ENCODE peak calls at places on chromosomes 11 and 22, in eight cellular contexts. G, W, N, H, X, I, K and R are unnamed samples.

GRCh38 chr11:90332415-90332814 is 109.6 kb upstream of the CHORDC1 start:
- DNase-seq in X (peak; percentile 50), W (no peak), N (no peak), G (no peak), I (no peak), H (no peak), K (no peak), R (no peak)

GRCh38 chr22:44622147-44622427 is 79.9 kb upstream of the PRR5 start:
- DNase-seq in X (no peak), G (peak; percentile 45), N (no peak), H (peak; percentile 66), W (no peak), K (no peak), I (no peak), R (no peak)

GRCh38 chr22:20499769-20500168 is 4.2 kb upstream of the KLHL22 start:
- DNase-seq in K (no peak), W (no peak), I (no peak), N (no peak), H (no peak), X (no peak), G (no peak), R (no peak)

GRCh38 chr11:14308114-14308896 is 50.7 kb downstream of the RRAS2 start:
- DNase-seq in K (no peak), W (no peak), N (no peak), H (peak; percentile 32), X (peak; percentile 32), G (no peak), I (peak; percentile 65), R (no peak)

GRCh38 chr22:33909075-33909458 is 11.2 kb downstream of the LARGE1 start:
- DNase-seq in X (no peak), N (no peak), H (no peak), I (peak; percentile 64), G (no peak), W (no peak), K (no peak), R (no peak)

GRCh38 chr11:123776160-123776559 is 21.8 kb upstream of the OR6X1 start:
- DNase-seq in H (no peak), W (no peak), X (no peak), G (no peak), I (no peak), K (no peak), N (no peak), R (no peak)

GRCh38 chr11:126945319-126945718 is 55.3 kb downstream of the KIRREL3 start:
- DNase-seq in I (no peak), H (no peak), K (no peak), N (no peak), G (no peak), X (no peak), W (no peak), R (no peak)

GRCh38 chr22:43925433-43926348 is 2.1 kb downstream of the PNPLA3 start:
- DNase-seq in N (no peak), K (no peak), G (no peak), X (peak; percentile 89), I (peak; percentile 25), W (no peak), H (no peak), R (peak; percentile 57)

GRCh38 chr22:46774456-46775363 is 12.3 kb downstream of the TBC1D22A start:
- DNase-seq in G (peak; percentile 76), I (no peak), N (no peak), X (no peak), K (no peak), H (no peak), W (no peak), R (no peak)

GRCh38 chr22:46775364-46775758 is 12.9 kb downstream of the TBC1D22A start:
- DNase-seq in G (no peak), X (no peak), N (no peak), W (no peak), H (no peak), K (no peak), I (no peak), R (no peak)

GRCh38 chr22:46775789-46776485 is 13.5 kb downstream of the TBC1D22A start:
- DNase-seq in I (no peak), G (peak; percentile 62), K (no peak), H (no peak), N (no peak), W (no peak), X (no peak), R (no peak)

GRCh38 chr22:46770726-46771125 is 8.3 kb downstream of the TBC1D22A start:
- DNase-seq in G (peak; percentile 51), I (no peak), W (no peak), N (no peak), X (no peak), K (no peak), H (no peak), R (no peak)

DNA sequence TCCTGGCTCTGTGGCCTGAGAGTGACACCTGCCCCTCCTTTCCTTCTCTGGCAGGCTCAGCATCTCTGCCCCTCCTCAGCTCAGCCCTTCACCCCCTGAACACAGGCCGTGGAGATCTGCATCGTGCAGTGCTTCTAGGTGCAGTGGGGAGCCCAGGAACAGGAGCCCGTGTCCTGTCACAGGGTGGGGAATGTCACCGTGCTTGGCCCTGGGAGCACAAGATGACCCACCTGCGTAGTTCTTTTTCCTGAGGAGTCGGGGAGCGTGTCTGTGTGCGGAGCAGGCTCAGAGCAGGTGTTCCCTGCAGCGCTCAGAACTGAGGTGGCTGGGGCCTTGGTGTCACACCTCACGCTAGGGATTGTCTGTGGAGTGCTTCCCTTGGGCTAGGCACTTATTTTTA is 10.6 kb downstream of the TBC1D22A start:
- DNase-seq in G (peak; percentile 25), H (no peak), I (no peak), K (no peak), N (no peak), W (no peak), X (no peak), R (no peak)
- H3K27ac ChIP-seq in G (peak overlapping the region; percentile 91), H (no peak overlapping the region), I (no peak overlapping the region), K (peak overlapping the region; percentile 52), N (peak overlapping the region; percentile 93), W (peak overlapping the region; percentile 80), X (no peak overlapping the region), R (peak overlapping the region; percentile 81)

GRCh38 chr11:115676768-115677167 is 172.6 kb upstream of the CADM1 start:
- DNase-seq in I (peak; percentile 30), W (no peak), N (no peak), H (no peak), K (no peak), G (no peak), X (peak; percentile 8), R (no peak)

GRCh38 chr11:115677190-115677589 is 173.0 kb upstream of the CADM1 start:
- DNase-seq in I (no peak), W (no peak), G (no peak), H (no peak), N (no peak), X (no peak), K (no peak), R (no peak)

GRCh38 chr11:115676206-115676605 is 172.0 kb upstream of the CADM1 start:
- DNase-seq in X (no peak), I (no peak), N (no peak), W (no peak), K (no peak), H (no peak), G (no peak), R (no peak)

GRCh38 chr11:115679945-115680344 is 175.7 kb upstream of the CADM1 start:
- DNase-seq in H (no peak), K (no peak), N (no peak), X (no peak), W (no peak), G (no peak), I (no peak), R (no peak)

DNA sequence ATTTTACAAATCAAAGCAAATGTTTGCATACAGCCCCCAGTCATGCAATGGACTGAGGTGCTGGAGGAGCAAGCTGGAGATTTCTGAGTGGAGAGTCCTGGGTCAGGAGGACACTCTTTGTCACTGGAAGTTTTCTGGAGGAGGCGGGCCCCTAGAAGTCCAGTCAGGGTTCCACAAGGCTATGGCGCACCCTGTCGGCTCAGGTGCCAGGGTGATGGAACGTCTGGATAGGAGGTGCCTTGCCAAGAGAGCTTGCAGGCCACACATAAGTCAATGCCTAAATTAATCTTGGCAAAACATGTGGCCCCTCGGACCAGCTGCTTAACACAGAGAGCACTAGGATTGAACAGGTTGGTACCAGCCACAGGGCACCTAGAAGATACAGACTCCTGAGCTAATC is 174.7 kb upstream of the CADM1 start:
- DNase-seq in H (no peak), N (no peak), I (peak; percentile 16), X (no peak), K (no peak), G (no peak), W (no peak), R (no peak)
- TF ChIP-seq CTCF in H (peak; percentile 17), N (no peak), I (no peak), X (peak; percentile 34), K (no peak), G (no peak), W (peak; percentile 47), R (no peak)

GRCh38 chr22:41968601-41969000 is 642 bp upstream of the SEPTIN3 start:
- DNase-seq in X (no peak), W (no peak), K (no peak), N (no peak), G (no peak), I (peak; percentile 42), H (peak; percentile 57), R (no peak)
- H3K27ac ChIP-seq in X (no peak overlapping the region), W (no peak overlapping the region), K (no peak overlapping the region), N (no peak overlapping the region), G (no peak overlapping the region), I (no peak overlapping the region), H (no peak overlapping the region), R (no peak overlapping the region)

GRCh38 chr11:85912414-85912813 is 57.2 kb downstream of the CCDC83 start:
- DNase-seq in X (no peak), W (no peak), N (no peak), G (no peak), H (no peak), K (no peak), I (no peak), R (no peak)

GRCh38 chr11:85914425-85914824 is 59.2 kb downstream of the CCDC83 start:
- DNase-seq in I (no peak), W (no peak), N (no peak), K (no peak), X (no peak), H (no peak), G (no peak), R (no peak)

GRCh38 chr11:85918910-85919794 is 64.0 kb downstream of the CCDC83 start:
- DNase-seq in I (peak; percentile 50), W (no peak), K (no peak), N (no peak), H (no peak), G (no peak), X (no peak), R (no peak)

DNA sequence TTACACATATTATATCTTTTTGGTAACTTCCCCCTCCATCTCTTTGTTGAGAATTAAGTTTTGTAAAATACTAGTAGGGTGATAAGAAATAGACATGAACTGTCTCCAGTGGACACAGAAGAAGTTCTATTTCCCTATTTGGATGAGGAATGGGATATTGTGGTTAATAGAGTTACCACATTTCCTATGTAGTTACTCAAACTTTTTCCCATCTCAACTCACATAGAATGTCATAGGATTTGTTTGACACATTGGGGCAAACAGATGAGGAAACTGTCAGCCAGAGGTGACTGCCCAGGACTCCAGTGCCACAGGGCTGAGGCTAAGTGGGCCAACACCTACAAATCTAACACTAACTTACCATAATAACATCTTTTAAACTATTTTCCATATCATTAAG is 58.3 kb downstream of the CCDC83 start:
- DNase-seq in K (no peak), N (no peak), I (peak; percentile 18), H (no peak), W (no peak), X (no peak), G (no peak), R (no peak)
- TF ChIP-seq CTCF in K (no peak), N (no peak), I (no peak), H (no peak), W (no peak), X (no peak), G (no peak), R (no peak)